ENCODE peak calls at places on chromosomes 6 and 20, in four cellular contexts. R is heart right ventricle, Q is fibroblast of lung, X is AG04450. E is an unnamed sample.
A peak's percentile ranks its signal among the peaks of the same experiment; 100 is the strongest.

GRCh38 chr6:166861961-166862286 is 94.4 kb downstream of the RNASET2 start:
- DNase-seq in R (no peak), Q (no peak), X (no peak), E (no peak)

GRCh38 chr20:53706008-53706481 is 112.4 kb upstream of the ZNF217 start:
- DNase-seq in R (no peak), Q (peak; percentile 55), X (no peak), E (no peak)

GRCh38 chr6:167702241-167702827 is 124.4 kb upstream of the AFDN start:
- DNase-seq in R (no peak), Q (no peak), X (no peak), E (no peak)

GRCh38 chr20:47205577-47206123 is 150.8 kb downstream of the ZMYND8 start:
- DNase-seq in R (peak; percentile 76), Q (peak; percentile 78), X (peak; percentile 59), E (peak; percentile 40)

GRCh38 chr6:40116829-40117228 is 182.6 kb upstream of the MOCS1 start:
- DNase-seq in R (no peak), Q (no peak), X (no peak), E (no peak)

GRCh38 chr6:116405663-116406329 is 35.0 kb downstream of the DSE start:
- DNase-seq in R (no peak), Q (peak; percentile 76), X (no peak), E (no peak)

GRCh38 chr20:44695295-44696230 is 19.6 kb upstream of the CCN5 start:
- DNase-seq in R (no peak), Q (peak; percentile 47), X (peak; percentile 69), E (no peak)

GRCh38 chr20:35117148-35117547 is 24.5 kb upstream of the TRPC4AP start:
- DNase-seq in R (no peak), Q (peak; percentile 39), X (no peak), E (no peak)

GRCh38 chr6:126071000-126071647 is 84.8 kb downstream of the TRMT11 start:
- DNase-seq in R (no peak), Q (no peak), X (no peak), E (no peak)

GRCh38 chr6:166435574-166435973 is 52.8 kb upstream of the MPC1 start:
- DNase-seq in R (peak; percentile 44), Q (no peak), X (no peak), E (no peak)

GRCh38 chr6:85403331-85404015 is 46.4 kb upstream of the NT5E start:
- DNase-seq in R (no peak), Q (peak; percentile 97), X (no peak), E (no peak)

GRCh38 chr6:11556308-11556707 is 18.8 kb downstream of the TMEM170B start:
- DNase-seq in R (no peak), Q (no peak), X (no peak), E (no peak)

GRCh38 chr20:40470313-40471260 is 218.4 kb downstream of the MAFB start:
- DNase-seq in R (peak; percentile 26), Q (no peak), X (no peak), E (no peak)

GRCh38 chr20:44153636-44154043 is 33.3 kb downstream of the JPH2 start:
- DNase-seq in R (no peak), Q (peak; percentile 80), X (no peak), E (no peak)

GRCh38 chr6:100445512-100445911 is 19.2 kb downstream of the SIM1 start:
- DNase-seq in R (no peak), Q (no peak), X (no peak), E (no peak)

GRCh38 chr6:160065200-160065599 is 56.4 kb upstream of the SLC22A1 start:
- DNase-seq in R (no peak), Q (no peak), X (no peak), E (no peak)

GRCh38 chr20:45963059-45964011 is 8.7 kb downstream of the ZNF335 start:
- DNase-seq in R (no peak), Q (peak; percentile 24), X (no peak), E (no peak)

GRCh38 chr6:49552596-49552995 is 2.1 kb downstream of the C6orf141 start:
- DNase-seq in R (no peak), Q (peak; percentile 17), X (no peak), E (no peak)

GRCh38 chr20:19211661-19212523 is 550 bp upstream of the SLC24A3 start:
- DNase-seq in R (peak; percentile 29), Q (peak; percentile 2), X (no peak), E (no peak)

GRCh38 chr6:135667694-135668455 is 170.3 kb upstream of the AHI1 start:
- DNase-seq in R (peak; percentile 25), Q (peak; percentile 51), X (no peak), E (peak; percentile 10)

GRCh38 chr6:157107915-157108651 is 215.2 kb downstream of the TMEM242 start:
- DNase-seq in R (no peak), Q (peak; percentile 95), X (peak; percentile 74), E (peak; percentile 75)

GRCh38 chr6:44243345-44243744 is 3.6 kb upstream of the HSP90AB1 start:
- DNase-seq in R (no peak), Q (no peak), X (no peak), E (no peak)

GRCh38 chr6:111995409-111995808 is 58.5 kb upstream of the CCN6 start:
- DNase-seq in R (no peak), Q (peak; percentile 32), X (no peak), E (peak; percentile 50)

DNA sequence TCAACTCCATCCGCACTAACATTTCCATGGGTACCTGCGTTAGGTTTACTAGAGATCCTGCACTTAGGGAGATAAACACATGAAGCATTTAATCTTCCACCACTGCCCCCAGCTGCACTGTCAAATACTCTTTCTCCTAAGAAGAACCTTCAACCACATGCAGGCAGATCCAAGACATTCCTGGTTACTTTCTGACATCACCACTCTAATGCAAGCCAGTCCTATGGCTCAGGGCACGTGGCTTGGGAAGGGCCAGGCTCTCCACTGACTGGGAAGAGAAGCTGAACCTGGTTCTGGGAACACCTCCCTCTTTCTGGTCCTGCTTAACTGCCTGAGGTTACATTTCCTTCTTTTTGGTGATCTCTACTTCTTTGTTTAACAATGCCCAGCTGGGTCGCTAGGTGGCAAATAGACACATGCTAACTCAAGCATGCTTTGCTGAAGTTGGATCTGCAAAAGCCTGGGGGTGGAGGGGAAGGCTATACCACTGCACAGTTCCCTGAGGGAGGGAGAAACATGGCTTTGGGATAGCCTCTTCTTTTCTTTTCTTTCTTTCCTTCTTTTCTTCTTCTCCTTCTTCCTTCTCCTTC is 249.8 kb downstream of the GMDS start:
- DNase-seq in R (no peak), Q (peak; percentile 53), X (peak; percentile 8), E (peak; percentile 29)
- TF ChIP-seq CTCF in R (no peak), Q (no peak), X (no peak), E (no peak)

GRCh38 chr6:18121580-18122127 is 823 bp downstream of the NHLRC1 start:
- DNase-seq in R (no peak), Q (no peak), X (no peak), E (no peak)
- H3K4me3 ChIP-seq in R (peak overlapping the region; percentile 66), Q (peak overlapping the region; percentile 60), X (peak overlapping the region; percentile 64), E (no peak overlapping the region)

GRCh38 chr20:49396230-49396629 is 86.2 kb downstream of the KCNB1 start:
- DNase-seq in R (no peak), Q (no peak), X (no peak), E (no peak)
- TF ChIP-seq CTCF in R (no peak), Q (no peak), X (peak; percentile 37), E (no peak)

DNA sequence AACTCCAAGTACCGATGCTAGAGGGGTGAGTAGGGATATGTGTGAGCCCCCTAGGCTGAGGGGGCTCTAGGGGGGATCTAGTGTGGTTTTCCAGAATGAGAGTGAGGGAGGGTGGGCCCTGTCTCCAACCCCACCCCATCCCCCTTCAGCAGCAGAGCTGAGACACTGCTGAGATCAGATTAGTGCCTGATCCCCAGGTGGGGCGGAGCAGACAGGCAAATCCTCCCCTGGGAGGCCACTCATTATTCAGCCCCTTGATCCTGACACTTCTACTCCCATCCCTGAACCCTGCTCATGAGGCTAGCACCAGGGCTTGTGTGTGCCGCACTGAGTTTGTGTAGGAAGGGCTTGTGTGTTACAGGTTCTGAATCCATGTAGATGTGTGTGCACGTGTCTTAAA is 42.5 kb downstream of the SPDEF start:
- DNase-seq in R (no peak), Q (no peak), X (no peak), E (no peak)
- H3K4me3 ChIP-seq in R (no peak overlapping the region), Q (no peak overlapping the region), X (no peak overlapping the region), E (no peak overlapping the region)

GRCh38 chr6:38573800-38574395 is 65.8 kb downstream of the BTBD9 start:
- DNase-seq in R (no peak), Q (peak; percentile 32), X (no peak), E (no peak)

GRCh38 chr6:38571721-38572120 is 68.0 kb downstream of the BTBD9 start:
- DNase-seq in R (no peak), Q (no peak), X (no peak), E (no peak)

GRCh38 chr6:38567436-38567835 is 72.3 kb downstream of the BTBD9 start:
- DNase-seq in R (peak; percentile 74), Q (peak; percentile 90), X (peak; percentile 72), E (peak; percentile 58)

GRCh38 chr6:38572186-38572813 is 67.4 kb downstream of the BTBD9 start:
- DNase-seq in R (no peak), Q (no peak), X (no peak), E (no peak)

GRCh38 chr6:38570750-38571149 is 69.0 kb downstream of the BTBD9 start:
- DNase-seq in R (no peak), Q (no peak), X (no peak), E (no peak)
- TF ChIP-seq CTCF in R (no peak), Q (no peak), X (peak; percentile 55), E (peak; percentile 11)

GRCh38 chr6:131949615-131949908 is 1.6 kb downstream of the CCN2 start:
- DNase-seq in R (no peak), Q (peak; percentile 92), X (peak; percentile 78), E (no peak)

GRCh38 chr6:131949909-131950766 is 1.0 kb downstream of the CCN2 start:
- DNase-seq in R (peak; percentile 74), Q (peak; percentile 91), X (peak; percentile 87), E (peak; percentile 81)

GRCh38 chr6:131950767-131951575 is at the start of gene CCN2:
- DNase-seq in R (peak; percentile 80), Q (peak; percentile 99), X (peak; percentile 99), E (peak; percentile 96)

GRCh38 chr6:131952886-131953509 is 1.8 kb upstream of the CCN2 start:
- DNase-seq in R (no peak), Q (no peak), X (no peak), E (no peak)

DNA sequence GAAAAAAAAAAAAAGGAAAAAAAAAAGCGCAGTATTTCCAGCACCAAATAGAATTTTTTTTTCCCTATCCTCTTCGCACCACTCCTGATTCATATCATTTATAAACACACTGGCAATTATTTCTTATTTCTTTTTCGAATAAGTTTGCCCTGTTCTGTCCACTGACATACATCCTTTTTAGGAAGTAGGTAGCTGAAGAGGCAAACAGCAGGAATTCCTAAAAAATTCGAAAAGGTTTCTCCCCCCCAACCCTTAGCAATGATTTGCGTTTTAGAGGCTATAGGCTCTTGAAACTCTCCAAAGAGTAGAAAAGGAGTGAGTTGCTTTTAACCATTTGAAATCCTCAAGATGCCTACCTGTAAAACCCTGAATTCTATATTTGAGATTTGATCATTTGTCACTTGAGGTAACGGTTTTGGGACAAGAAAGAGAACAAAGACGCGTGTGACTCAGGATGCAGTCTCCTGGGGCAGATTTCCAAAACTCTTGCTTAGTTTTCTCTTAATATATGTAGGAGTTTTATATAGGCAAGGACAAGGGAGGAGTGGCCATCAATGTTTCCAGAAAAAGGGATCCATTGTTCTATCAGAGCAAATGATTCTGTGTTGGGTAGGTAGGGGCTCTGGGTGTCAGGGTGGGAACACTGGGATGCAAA is 531 bp upstream of the CCN2 start:
- DNase-seq in R (no peak), Q (peak; percentile 33), X (no peak), E (no peak)
- H3K4me3 ChIP-seq in R (peak overlapping the region; percentile 66), Q (peak overlapping the region; percentile 72), X (peak overlapping the region; percentile 98), E (peak overlapping the region; percentile 75)

E was measured in HFF-Myc.